ENCODE peak calls at places on chromosomes 13 and 19, in six cellular contexts. D, J, C, G, P and V are unnamed samples.
A peak's percentile ranks its signal among the peaks of the same experiment; 100 is the strongest.

GRCh38 chr19:44886141-44886540 is 4.9 kb upstream of the TOMM40 start:
- DNase-seq in D (no peak), J (no peak), C (no peak), G (no peak), P (no peak), V (no peak)

GRCh38 chr13:50386527-50387123 is 371.4 kb downstream of the KCNRG start:
- DNase-seq in D (no peak), J (no peak), C (no peak), G (no peak), P (peak; percentile 19), V (no peak)

GRCh38 chr13:20065516-20065915 is 95.3 kb downstream of the GJA3 start:
- DNase-seq in D (no peak), J (no peak), C (no peak), G (no peak), P (no peak), V (no peak)

GRCh38 chr13:25037057-25037813 is 58.7 kb upstream of the PABPC3 start:
- DNase-seq in D (no peak), J (no peak), C (peak; percentile 22), G (no peak), P (peak; percentile 14), V (peak; percentile 44)

GRCh38 chr19:39398297-39398864 is 7.2 kb downstream of the MED29 start:
- DNase-seq in D (peak; percentile 89), J (peak; percentile 91), C (peak; percentile 66), G (no peak), P (peak; percentile 72), V (peak; percentile 88)

GRCh38 chr19:48807590-48808308 is 3.1 kb downstream of the BCAT2 start:
- DNase-seq in D (no peak), J (no peak), C (no peak), G (no peak), P (no peak), V (no peak)

GRCh38 chr19:45423033-45423588 is 606 bp downstream of the ERCC1 start:
- DNase-seq in D (no peak), J (no peak), C (peak; percentile 82), G (no peak), P (no peak), V (no peak)

GRCh38 chr19:45151821-45152503 is 8.8 kb downstream of the NKPD1 start:
- DNase-seq in D (no peak), J (no peak), C (no peak), G (no peak), P (no peak), V (no peak)

GRCh38 chr13:80473695-80474094 is 132.8 kb upstream of the SPRY2 start:
- DNase-seq in D (no peak), J (no peak), C (no peak), G (no peak), P (no peak), V (peak; percentile 69)

GRCh38 chr13:20125129-20125782 is 35.6 kb downstream of the GJA3 start:
- DNase-seq in D (no peak), J (no peak), C (no peak), G (no peak), P (no peak), V (peak; percentile 62)

GRCh38 chr13:50798923-50799322 is 44.6 kb downstream of the DLEU7 start:
- DNase-seq in D (no peak), J (no peak), C (no peak), G (no peak), P (no peak), V (peak; percentile 63)

GRCh38 chr19:10517760-10518443 is 655 bp upstream of the S1PR5 start:
- DNase-seq in D (no peak), J (no peak), C (peak; percentile 33), G (no peak), P (no peak), V (no peak)

GRCh38 chr19:18349524-18350128 is 9.2 kb downstream of the PGPEP1 start:
- DNase-seq in D (peak; percentile 64), J (peak; percentile 65), C (peak; percentile 15), G (no peak), P (peak; percentile 73), V (peak; percentile 39)

DNA sequence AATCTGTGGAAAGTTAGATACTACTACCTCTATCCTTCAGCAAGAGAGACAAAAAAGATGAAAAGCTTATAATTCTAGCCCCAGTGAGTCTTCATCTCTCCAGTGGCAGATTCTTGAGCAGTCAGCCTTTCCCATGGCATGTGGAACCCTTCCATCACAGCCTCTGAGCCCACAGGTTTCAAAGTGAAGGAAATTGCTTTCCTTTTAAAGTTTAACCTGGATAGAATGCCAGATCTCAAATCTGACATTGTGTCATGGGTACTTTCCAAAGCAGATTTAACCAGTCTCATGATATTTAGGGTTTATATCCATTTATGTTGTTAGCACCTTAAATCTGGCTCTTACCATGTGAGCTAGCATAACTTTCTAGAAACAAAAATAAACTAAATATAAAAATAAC is 39.3 kb downstream of the POLR1D start:
- DNase-seq in D (no peak), J (no peak), C (no peak), G (no peak), P (no peak), V (no peak)
- H3K4me1 ChIP-seq in D (no peaks in the 10 kb centered on the region), J (no peaks in the 10 kb centered on the region), C (no peaks in the 10 kb centered on the region), G (peaks cover 47% of the 10 kb centered on the region), P (peaks cover 4% of the 10 kb centered on the region), V (peaks cover 23% of the 10 kb centered on the region)

GRCh38 chr19:33201473-33201872 is 7.3 kb downstream of the LRP3 start:
- DNase-seq in D (no peak), J (no peak), C (no peak), G (no peak), P (no peak), V (no peak)
- H3K4me1 ChIP-seq in D (peaks cover 21% of the 10 kb centered on the region), J (no peaks in the 10 kb centered on the region), C (no peaks in the 10 kb centered on the region), G (no peaks in the 10 kb centered on the region), P (no peaks in the 10 kb centered on the region), V (no peaks in the 10 kb centered on the region)

DNA sequence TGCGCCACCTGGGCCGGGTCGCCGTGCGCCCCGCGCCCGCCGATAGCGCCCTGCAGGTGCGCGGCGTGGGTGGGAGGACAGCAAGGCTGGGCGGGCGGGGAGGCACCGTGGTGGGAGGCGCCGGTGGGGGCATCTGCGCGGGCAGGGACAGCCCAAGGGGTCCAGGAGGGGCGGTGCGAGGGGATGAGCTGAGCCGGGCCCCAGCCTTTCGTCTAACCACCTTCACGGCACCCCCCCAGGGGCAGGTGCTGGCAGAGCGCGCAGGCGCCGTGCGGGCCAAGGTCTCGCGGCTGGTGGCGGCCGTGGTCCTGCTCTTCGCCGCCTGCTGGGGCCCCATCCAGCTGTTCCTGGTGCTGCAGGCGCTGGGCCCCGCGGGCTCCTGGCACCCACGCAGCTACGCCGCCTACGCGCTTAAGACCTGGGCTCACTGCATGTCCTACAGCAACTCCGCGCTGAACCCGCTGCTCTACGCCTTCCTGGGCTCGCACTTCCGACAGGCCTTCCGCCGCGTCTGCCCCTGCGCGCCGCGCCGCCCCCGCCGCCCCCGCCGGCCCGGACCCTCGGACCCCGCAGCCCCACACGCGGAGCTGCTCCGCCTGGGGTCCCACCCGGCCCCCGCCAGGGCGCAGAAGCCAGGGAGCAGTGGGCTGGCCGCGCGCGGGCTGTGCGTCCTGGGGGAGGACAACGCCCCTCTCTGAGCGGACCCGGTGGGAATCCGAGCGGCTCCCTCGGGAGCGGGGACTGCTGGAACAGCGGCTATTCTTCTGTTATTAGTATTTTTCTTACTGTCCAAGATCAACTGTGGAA is 3.1 kb downstream of the KISS1R start:
- DNase-seq in D (no peak), J (no peak), C (peak; percentile 78), G (no peak), P (no peak), V (peak; percentile 27)
- H3K4me1 ChIP-seq in D (peaks cover 76% of the 10 kb centered on the region), J (no peaks in the 10 kb centered on the region), C (peaks cover 48% of the 10 kb centered on the region), G (peaks cover 75% of the 10 kb centered on the region), P (peaks cover 27% of the 10 kb centered on the region), V (peaks cover 23% of the 10 kb centered on the region)

GRCh38 chr19:43372462-43372861 is 19.0 kb downstream of the CD177 start:
- DNase-seq in D (no peak), J (no peak), C (no peak), G (no peak), P (no peak), V (peak; percentile 18)

GRCh38 chr19:43367822-43368221 is 14.3 kb downstream of the CD177 start:
- DNase-seq in D (no peak), J (no peak), C (no peak), G (no peak), P (no peak), V (no peak)

GRCh38 chr19:43371909-43372308 is 18.4 kb downstream of the CD177 start:
- DNase-seq in D (no peak), J (no peak), C (no peak), G (no peak), P (no peak), V (no peak)
- H3K4me1 ChIP-seq in D (no peaks in the 10 kb centered on the region), J (no peaks in the 10 kb centered on the region), C (no peaks in the 10 kb centered on the region), G (no peaks in the 10 kb centered on the region), P (no peaks in the 10 kb centered on the region), V (no peaks in the 10 kb centered on the region)

GRCh38 chr19:7524523-7524922 is 2.1 kb downstream of the MCOLN1 start:
- DNase-seq in D (no peak), J (no peak), C (no peak), G (no peak), P (no peak), V (no peak)
- H3K4me1 ChIP-seq in D (peaks cover 49% of the 10 kb centered on the region), J (no peaks in the 10 kb centered on the region), C (peaks cover 16% of the 10 kb centered on the region), G (peaks cover 33% of the 10 kb centered on the region), P (peaks cover 23% of the 10 kb centered on the region), V (peaks cover 14% of the 10 kb centered on the region)